ENCODE peak calls at places on chromosomes 16 and 17, in eight cellular contexts. T is fibroblast of mammary gland; Q is mucosa of descending colon; P is fibroblast of the aortic adventitia; S is AG10803; G is fibroblast of villous mesenchyme; Y is CD8-positive, alpha-beta T cell; A is adrenal gland. E is an unnamed sample.

GRCh38 chr17:78258323-78259229 is 27.1 kb downstream of the TMEM235 start:
- DNase-seq in T (no peak), Q (no peak), P (no peak), S (no peak), G (peak), Y (peak), A (no peak), E (peak)

GRCh38 chr16:6573577-6573976 is 759.1 kb upstream of the RBFOX1 start:
- DNase-seq in T (no peak), Q (peak), P (no peak), S (no peak), G (no peak), Y (no peak), A (peak), E (no peak)

GRCh38 chr17:4057731-4058130 is 85.1 kb downstream of the ZZEF1 start:
- DNase-seq in T (no peak), Q (no peak), P (no peak), S (no peak), G (no peak), Y (no peak), A (no peak), E (no peak)

GRCh38 chr17:61245706-61246135 is 153.9 kb upstream of the TBX2 start:
- DNase-seq in T (no peak), Q (no peak), P (no peak), S (no peak), G (no peak), Y (no peak), A (no peak), E (no peak)

GRCh38 chr17:27218719-27219488 is 75.0 kb upstream of the WSB1 start:
- DNase-seq in T (no peak), Q (no peak), P (no peak), S (no peak), G (no peak), Y (no peak), A (no peak), E (no peak)

GRCh38 chr17:1882836-1883235 is 53.0 kb downstream of the RPA1 start:
- DNase-seq in T (peak), Q (no peak), P (peak), S (peak), G (peak), Y (no peak), A (peak), E (peak)

GRCh38 chr16:82684246-82684645 is 57.5 kb downstream of the CDH13 start:
- DNase-seq in T (no peak), Q (no peak), P (no peak), S (peak), G (no peak), Y (no peak), A (no peak), E (no peak)

GRCh38 chr16:85986931-85987749 is 88.2 kb downstream of the IRF8 start:
- DNase-seq in T (no peak), Q (peak), P (no peak), S (no peak), G (peak), Y (peak), A (no peak), E (no peak)

GRCh38 chr17:74780443-74781238 is 4.5 kb upstream of the NAT9 start:
- DNase-seq in T (peak), Q (no peak), P (no peak), S (no peak), G (no peak), Y (no peak), A (no peak), E (no peak)

GRCh38 chr17:77869665-77870132 is 88.8 kb upstream of the TNRC6C start:
- DNase-seq in T (no peak), Q (no peak), P (no peak), S (no peak), G (no peak), Y (no peak), A (no peak), E (no peak)

GRCh38 chr17:38628441-38628840 is 22.7 kb upstream of the SRCIN1 start:
- DNase-seq in T (peak), Q (no peak), P (no peak), S (peak), G (peak), Y (no peak), A (no peak), E (peak)

GRCh38 chr16:25141648-25142047 is 30.1 kb downstream of the LCMT1 start:
- DNase-seq in T (peak), Q (no peak), P (peak), S (peak), G (no peak), Y (no peak), A (no peak), E (no peak)

GRCh38 chr17:60127068-60128064 is 22.4 kb upstream of the CA4 start:
- DNase-seq in T (no peak), Q (no peak), P (no peak), S (no peak), G (no peak), Y (peak), A (peak), E (no peak)

GRCh38 chr16:77853125-77853524 is 64.8 kb downstream of the VAT1L start:
- DNase-seq in T (no peak), Q (no peak), P (no peak), S (no peak), G (no peak), Y (no peak), A (no peak), E (no peak)

GRCh38 chr17:42536372-42537155 is 523 bp downstream of the NAGLU start:
- DNase-seq in T (peak), Q (peak), P (peak), S (peak), G (peak), Y (peak), A (peak), E (peak)

GRCh38 chr16:86681440-86681838 is 103.1 kb downstream of the FOXL1 start:
- DNase-seq in T (peak), Q (no peak), P (peak), S (no peak), G (no peak), Y (no peak), A (no peak), E (peak)

GRCh38 chr16:2859686-2860265 is 1.8 kb upstream of the PRSS22 start:
- DNase-seq in T (no peak), Q (peak), P (no peak), S (no peak), G (no peak), Y (no peak), A (no peak), E (no peak)
- TF ChIP-seq CTCF in T (no peak), Q (no peak), P (no peak), S (no peak), G (no peak), Y (no peak), A (no peak), E (no peak)

DNA sequence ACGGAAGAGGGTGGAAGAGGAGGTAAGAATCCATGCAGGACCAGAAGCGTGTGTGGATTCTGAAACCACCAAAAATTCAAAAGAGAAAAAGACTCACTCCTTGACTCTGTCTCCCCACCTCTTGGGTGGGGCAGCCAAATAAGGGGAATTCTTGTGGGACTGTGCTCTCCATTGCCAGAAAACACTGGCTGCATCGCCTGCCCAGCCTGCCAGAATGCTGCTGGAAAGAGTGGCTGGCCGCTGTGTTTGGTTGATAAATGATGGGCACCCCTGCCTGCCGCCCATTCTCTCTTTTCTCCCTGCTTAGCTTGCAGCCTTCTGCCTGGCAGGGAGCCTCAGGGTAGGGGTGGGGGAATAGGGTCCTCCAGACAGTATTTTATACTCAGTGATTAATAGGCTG is 11.6 kb upstream of the KAT7 start:
- DNase-seq in T (no peak), Q (peak), P (peak), S (peak), G (no peak), Y (no peak), A (no peak), E (no peak)
- TF ChIP-seq CTCF in T (no peak), Q (no peak), P (no peak), S (no peak), G (no peak), Y (no peak), A (no peak), E (no peak)

DNA sequence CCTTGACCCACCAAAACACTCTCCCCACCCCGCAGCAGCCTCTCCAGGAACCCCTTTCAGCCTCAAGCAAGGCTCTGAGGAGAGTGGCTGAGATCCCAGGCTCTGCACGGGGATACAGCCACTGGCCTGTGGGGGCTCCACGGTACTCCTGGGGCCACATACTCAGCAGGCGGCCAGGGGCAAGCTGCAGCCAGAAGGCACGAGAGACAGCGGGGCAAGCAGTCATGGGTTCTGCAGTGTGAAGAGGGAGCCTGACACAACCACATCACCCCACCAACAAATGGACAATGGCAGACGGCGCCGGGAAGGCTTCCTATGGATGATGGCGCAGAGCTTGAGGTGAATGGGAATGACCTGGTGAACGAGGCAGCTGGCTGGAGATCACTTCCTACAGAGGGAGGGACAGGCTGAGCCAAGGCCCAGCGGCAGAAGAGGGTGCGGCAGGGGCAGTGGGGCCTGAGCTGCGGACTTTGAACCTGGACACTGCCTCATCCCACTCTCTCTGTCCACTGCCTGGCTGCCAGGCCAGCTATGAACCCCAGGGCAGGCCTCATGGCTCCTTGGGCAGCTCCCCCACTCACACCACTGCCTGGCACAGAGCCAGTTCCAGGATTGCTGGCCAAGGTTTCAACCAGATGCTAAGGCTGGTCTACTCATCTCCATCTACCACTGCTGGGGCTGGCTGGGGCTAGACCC is 10.8 kb upstream of the BCAR1 start:
- DNase-seq in T (peak), Q (peak), P (peak), S (no peak), G (no peak), Y (no peak), A (peak), E (no peak)
- TF ChIP-seq CTCF in T (no peak), Q (no peak), P (no peak), S (no peak), G (no peak), Y (no peak), A (no peak), E (no peak)

DNA sequence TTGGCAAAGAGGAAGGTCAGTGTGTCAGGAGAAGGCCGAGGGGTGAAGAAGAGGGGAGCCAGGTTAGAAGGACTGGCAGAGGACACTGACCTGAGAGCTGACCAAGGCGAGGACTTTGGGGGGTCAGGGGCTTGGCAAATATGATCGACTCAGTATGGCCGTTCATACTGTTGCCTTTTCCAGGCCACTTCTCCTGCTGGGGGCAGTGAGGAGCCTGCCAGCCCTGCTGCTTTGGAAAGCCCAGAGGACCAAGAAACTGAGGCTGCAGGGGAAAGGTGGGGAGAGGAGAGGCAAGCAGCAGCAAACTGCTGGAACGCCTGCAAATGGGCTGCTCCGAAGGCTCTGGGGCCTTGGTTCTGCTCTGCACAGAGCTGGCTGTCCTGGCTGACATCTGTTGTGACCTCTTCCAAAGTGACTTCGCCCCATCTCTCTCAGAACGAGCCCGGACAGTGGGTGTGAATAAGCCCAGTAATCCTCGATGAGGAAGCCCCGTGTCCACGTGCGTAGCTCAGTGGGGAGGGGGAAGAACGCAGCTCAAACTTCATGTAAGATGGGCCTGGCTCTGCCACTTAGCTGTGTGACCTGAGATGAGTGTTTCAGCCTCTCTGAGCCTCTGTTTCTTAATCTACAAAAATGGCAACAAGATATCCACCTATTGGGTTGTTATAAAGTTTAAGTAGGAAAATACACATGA is 111.3 kb downstream of the SALL1 start:
- DNase-seq in T (no peak), Q (no peak), P (no peak), S (no peak), G (no peak), Y (no peak), A (no peak), E (no peak)
- TF ChIP-seq CTCF in T (no peak), Q (no peak), P (no peak), S (no peak), G (no peak), Y (no peak), A (no peak), E (no peak)

GRCh38 chr17:63950940-63951907 is 19.1 kb upstream of the CD79B start:
- DNase-seq in T (no peak), Q (peak), P (no peak), S (no peak), G (no peak), Y (peak), A (no peak), E (no peak)
- TF ChIP-seq CTCF in T (peak), Q (peak), P (peak), S (no peak), G (peak), Y (no peak), A (no peak), E (peak)

GRCh38 chr17:49898547-49899490 is 51.0 kb upstream of the TAC4 start:
- DNase-seq in T (peak), Q (no peak), P (no peak), S (no peak), G (peak), Y (no peak), A (no peak), E (peak)
- TF ChIP-seq CTCF in T (peak), Q (no peak), P (peak), S (no peak), G (peak), Y (no peak), A (peak), E (no peak)

GRCh38 chr17:82332669-82333278 is 792 bp downstream of the SECTM1 start:
- DNase-seq in T (peak), Q (peak), P (peak), S (peak), G (peak), Y (no peak), A (no peak), E (peak)
- TF ChIP-seq CTCF in T (no peak), Q (no peak), P (peak), S (no peak), G (no peak), Y (no peak), A (no peak), E (no peak)

GRCh38 chr17:68016838-68017237 is 18.7 kb upstream of the KPNA2 start:
- DNase-seq in T (no peak), Q (no peak), P (no peak), S (no peak), G (no peak), Y (no peak), A (no peak), E (no peak)
- TF ChIP-seq CTCF in T (no peak), Q (no peak), P (no peak), S (no peak), G (no peak), Y (no peak), A (no peak), E (no peak)

GRCh38 chr17:40190197-40191021 is 13.1 kb downstream of the RAPGEFL1 start:
- DNase-seq in T (no peak), Q (no peak), P (no peak), S (no peak), G (no peak), Y (peak), A (no peak), E (no peak)
- TF ChIP-seq CTCF in T (peak), Q (no peak), P (peak), S (peak), G (peak), Y (peak), A (no peak), E (peak)

GRCh38 chr17:39939588-39940419 is 12.3 kb downstream of the LRRC3C start:
- DNase-seq in T (peak), Q (no peak), P (peak), S (peak), G (peak), Y (no peak), A (no peak), E (peak)
- TF ChIP-seq CTCF in T (peak), Q (no peak), P (peak), S (peak), G (peak), Y (no peak), A (no peak), E (peak)